ENCODE peak calls at places on chromosomes 1 and 21, in ten cellular contexts. R, F, G, C, U, E, T, Q, Y and S are unnamed samples.

GRCh38 chr1:221602866-221603265 is 139.0 kb downstream of the DUSP10 start:
- DNase-seq in R (peak; percentile 90), F (no peak), G (no peak), C (no peak), U (no peak), E (peak; percentile 32), T (no peak), Q (no peak), Y (no peak), S (no peak)

GRCh38 chr1:54542120-54542961 is 5.7 kb upstream of the ACOT11 start:
- DNase-seq in R (no peak), F (no peak), G (peak; percentile 72), C (peak; percentile 42), U (peak; percentile 76), E (peak; percentile 30), T (peak; percentile 94), Q (peak; percentile 82), Y (peak; percentile 59), S (peak; percentile 51)

GRCh38 chr1:107415241-107415640 is 274.4 kb downstream of the NTNG1 start:
- DNase-seq in R (no peak), F (no peak), G (no peak), C (no peak), U (no peak), E (no peak), T (peak; percentile 17), Q (no peak), Y (no peak), S (no peak)

GRCh38 chr1:168752171-168752570 is 23.2 kb upstream of the DPT start:
- DNase-seq in R (peak; percentile 91), F (no peak), G (peak; percentile 51), C (no peak), U (no peak), E (no peak), T (no peak), Q (no peak), Y (no peak), S (no peak)

GRCh38 chr1:200628223-200628868 is 7.8 kb upstream of the KIF14 start:
- DNase-seq in R (no peak), F (no peak), G (no peak), C (peak; percentile 50), U (peak; percentile 52), E (no peak), T (no peak), Q (no peak), Y (no peak), S (peak; percentile 57)

GRCh38 chr1:40564506-40564905 is 33.1 kb downstream of the ZNF684 start:
- DNase-seq in R (no peak), F (no peak), G (no peak), C (no peak), U (no peak), E (no peak), T (no peak), Q (no peak), Y (no peak), S (no peak)

GRCh38 chr21:45060675-45061311 is 13.6 kb upstream of the ADARB1 start:
- DNase-seq in R (no peak), F (no peak), G (no peak), C (no peak), U (no peak), E (no peak), T (no peak), Q (no peak), Y (no peak), S (no peak)

GRCh38 chr21:46662765-46663500 is 27.5 kb downstream of the PRMT2 start:
- DNase-seq in R (no peak), F (no peak), G (peak; percentile 13), C (no peak), U (no peak), E (no peak), T (no peak), Q (no peak), Y (no peak), S (no peak)

GRCh38 chr1:72281637-72282270 is 585 bp downstream of the NEGR1 start:
- DNase-seq in R (peak; percentile 48), F (peak; percentile 59), G (no peak), C (no peak), U (no peak), E (no peak), T (no peak), Q (no peak), Y (no peak), S (no peak)

GRCh38 chr1:206464456-206464964 is 5.8 kb upstream of the IKBKE start:
- DNase-seq in R (peak; percentile 64), F (no peak), G (peak; percentile 84), C (no peak), U (no peak), E (peak; percentile 94), T (no peak), Q (no peak), Y (no peak), S (no peak)

GRCh38 chr1:9744106-9744799 is 79.5 kb downstream of the CLSTN1 start:
- DNase-seq in R (no peak), F (no peak), G (no peak), C (no peak), U (no peak), E (no peak), T (no peak), Q (no peak), Y (no peak), S (no peak)

GRCh38 chr1:186994816-186995361 is 166.1 kb downstream of the PLA2G4A start:
- DNase-seq in R (no peak), F (no peak), G (no peak), C (no peak), U (no peak), E (no peak), T (no peak), Q (no peak), Y (no peak), S (no peak)

GRCh38 chr1:168085401-168085872 is 51.3 kb downstream of the GPR161 start:
- DNase-seq in R (no peak), F (no peak), G (no peak), C (no peak), U (no peak), E (peak; percentile 17), T (no peak), Q (peak; percentile 76), Y (peak; percentile 46), S (no peak)

GRCh38 chr1:175192111-175192629 is 406 bp downstream of the KIAA0040 start:
- DNase-seq in R (peak; percentile 71), F (peak; percentile 85), G (peak; percentile 18), C (peak; percentile 60), U (peak; percentile 41), E (no peak), T (peak; percentile 69), Q (peak; percentile 71), Y (peak; percentile 71), S (peak; percentile 46)

DNA sequence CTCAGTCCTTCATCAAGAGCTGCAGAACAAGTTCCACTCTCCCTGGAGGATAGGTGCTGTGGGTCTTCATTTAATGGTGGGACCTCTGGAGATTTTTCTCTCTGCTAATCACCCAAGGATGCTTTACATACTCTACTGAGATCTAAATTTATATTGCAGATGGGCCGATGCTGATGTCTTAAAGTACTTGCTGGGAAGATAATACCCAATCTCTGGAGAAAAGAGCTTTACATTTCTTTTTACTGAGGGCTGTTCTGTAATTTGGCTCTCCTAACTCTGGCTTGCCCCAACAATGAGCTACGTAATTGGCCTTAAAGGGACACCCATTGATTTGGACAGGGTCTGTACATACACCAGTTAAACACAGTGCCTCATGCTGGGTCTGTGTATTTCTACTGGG is 86.9 kb downstream of the ST6GALNAC3 start:
- DNase-seq in R (no peak), F (no peak), G (no peak), C (no peak), U (no peak), E (no peak), T (no peak), Q (no peak), Y (no peak), S (no peak)
- H3K27ac ChIP-seq in R (no peak overlapping the region), F (no peak overlapping the region), G (no peak overlapping the region), C (no peak overlapping the region), U (no peak overlapping the region), E (no peak overlapping the region), T (no peak overlapping the region), Q (no peak overlapping the region), Y (no peak overlapping the region), S (no peak overlapping the region)

GRCh38 chr1:16017461-16018303 is at the start of gene HSPB7:
- DNase-seq in R (no peak), F (peak; percentile 82), G (peak; percentile 94), C (peak; percentile 33), U (no peak), E (peak; percentile 67), T (peak; percentile 74), Q (peak; percentile 92), Y (peak; percentile 96), S (no peak)
- H3K4me3 ChIP-seq in R (no peak within 1 kb of the TSS), F (peak within 1 kb of the TSS; percentile 8), G (no peak within 1 kb of the TSS), C (no peak within 1 kb of the TSS), U (no peak within 1 kb of the TSS), E (no peak within 1 kb of the TSS), T (no peak within 1 kb of the TSS), Q (peak within 1 kb of the TSS; percentile 66), Y (peak within 1 kb of the TSS; percentile 38), S (no peak within 1 kb of the TSS)

GRCh38 chr1:43545321-43545685 is 14.6 kb downstream of the PTPRF start:
- DNase-seq in R (no peak), F (no peak), G (no peak), C (no peak), U (no peak), E (no peak), T (no peak), Q (no peak), Y (no peak), S (no peak)
- H3K4me1 ChIP-seq in R (peaks cover 14% of the 10 kb centered on the region), F (peaks cover 100% of the 10 kb centered on the region), G (peaks cover 19% of the 10 kb centered on the region), C (no peaks in the 10 kb centered on the region), U (peaks cover 2% of the 10 kb centered on the region), E (no peaks in the 10 kb centered on the region), T (peaks cover 8% of the 10 kb centered on the region), Q (peaks cover 18% of the 10 kb centered on the region), Y (peaks cover 9% of the 10 kb centered on the region), S (peaks cover under 1% of the 10 kb centered on the region)

GRCh38 chr1:12524266-12524665 is 93.7 kb downstream of the DHRS3 start:
- DNase-seq in R (no peak), F (no peak), G (no peak), C (no peak), U (no peak), E (no peak), T (no peak), Q (no peak), Y (no peak), S (no peak)

GRCh38 chr1:12519708-12520364 is 98.2 kb downstream of the DHRS3 start:
- DNase-seq in R (no peak), F (no peak), G (no peak), C (no peak), U (no peak), E (no peak), T (no peak), Q (no peak), Y (no peak), S (no peak)

GRCh38 chr1:12518956-12519707 is 98.9 kb downstream of the DHRS3 start:
- DNase-seq in R (peak; percentile 47), F (peak; percentile 87), G (peak; percentile 75), C (no peak), U (no peak), E (peak; percentile 86), T (no peak), Q (peak; percentile 80), Y (peak; percentile 81), S (no peak)

GRCh38 chr1:12516741-12517140 is 101.3 kb downstream of the DHRS3 start:
- DNase-seq in R (no peak), F (no peak), G (no peak), C (no peak), U (no peak), E (no peak), T (no peak), Q (no peak), Y (no peak), S (no peak)

DNA sequence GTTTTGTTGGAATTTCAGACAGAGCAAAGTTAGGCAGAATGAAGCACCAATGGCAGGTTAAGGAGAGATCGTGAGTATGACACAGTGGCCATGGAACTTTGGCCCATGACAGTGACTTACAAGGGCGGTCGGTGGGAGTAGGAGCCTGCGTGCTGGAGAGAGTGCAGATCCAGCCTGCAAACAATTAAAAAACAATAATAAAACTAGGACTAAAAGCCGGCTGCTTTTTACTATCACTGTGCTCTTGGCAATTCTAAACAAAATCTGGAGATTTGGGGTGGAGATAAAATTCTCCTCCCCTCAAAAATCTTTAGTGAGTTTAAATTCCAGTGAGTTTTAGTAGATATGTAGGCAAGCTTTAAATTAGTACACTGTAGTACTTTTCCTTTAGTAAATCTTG is 96.9 kb downstream of the DHRS3 start:
- DNase-seq in R (no peak), F (no peak), G (no peak), C (no peak), U (no peak), E (no peak), T (no peak), Q (no peak), Y (no peak), S (no peak)
- H3K27ac ChIP-seq in R (no peak overlapping the region), F (no peak overlapping the region), G (no peak overlapping the region), C (no peak overlapping the region), U (no peak overlapping the region), E (no peak overlapping the region), T (no peak overlapping the region), Q (no peak overlapping the region), Y (no peak overlapping the region), S (no peak overlapping the region)